ENCODE peak calls at places on chromosomes 5 and 9, in five cellular contexts. M, F, Y, S and R are unnamed samples. For H3K36me3, the result is how much of the 10 kb centered on the place peaks cover.

GRCh38 chr5:36756848-36757247 is 119.7 kb upstream of the NIPBL start:
- DNase-seq in Y (no peak), S (no peak), M (no peak), F (no peak), R (no peak)

GRCh38 chr5:14665110-14665822 is 748 bp downstream of the OTULIN start:
- DNase-seq in M (peak), F (no peak), Y (peak), S (no peak), R (peak)

GRCh38 chr9:84894859-84895258 is 225.3 kb downstream of the NTRK2 start:
- DNase-seq in S (no peak), M (no peak), F (no peak), Y (no peak), R (no peak)

GRCh38 chr5:62477801-62478200 is 65.2 kb downstream of the IPO11 start:
- DNase-seq in F (peak), M (no peak), S (no peak), Y (no peak), R (peak)

GRCh38 chr9:2876726-2877125 is 32.8 kb upstream of the PUM3 start:
- DNase-seq in S (no peak), F (no peak), Y (no peak), M (no peak), R (no peak)

GRCh38 chr5:152560508-152561137 is 155.5 kb upstream of the NMUR2 start:
- DNase-seq in Y (peak), S (peak), M (peak), F (peak), R (peak)

GRCh38 chr5:175335691-175336090 is 108.3 kb downstream of the DRD1 start:
- DNase-seq in S (no peak), F (no peak), Y (no peak), M (no peak), R (no peak)

GRCh38 chr5:14064841-14065240 is 78.3 kb upstream of the TRIO start:
- DNase-seq in M (no peak), Y (no peak), F (peak), S (no peak), R (no peak)

GRCh38 chr5:78984020-78984610 is 995 bp downstream of the ARSB start:
- DNase-seq in M (peak), S (no peak), Y (peak), F (peak), R (no peak)

GRCh38 chr5:136020383-136021015 is 8.3 kb upstream of the TGFBI start:
- DNase-seq in F (peak), M (no peak), S (no peak), Y (peak), R (peak)

GRCh38 chr5:125199968-125200841 is 453.8 kb upstream of the ZNF608 start:
- DNase-seq in Y (peak), F (no peak), M (no peak), S (no peak), R (peak)

GRCh38 chr5:132050136-132050535 is 10.3 kb upstream of the IL3 start:
- DNase-seq in F (no peak), Y (peak), S (peak), M (no peak), R (no peak)

GRCh38 chr5:180121799-180122198 is 50.2 kb upstream of the RNF130 start:
- DNase-seq in F (no peak), Y (no peak), M (no peak), S (no peak), R (no peak)

GRCh38 chr9:91421987-91422765 is 1.5 kb downstream of the NFIL3 start:
- DNase-seq in F (peak), M (peak), S (no peak), Y (peak), R (peak)

GRCh38 chr5:123511648-123512605 is at the start of gene CSNK1G3:
- DNase-seq in Y (peak), M (peak), F (peak), S (peak), R (peak)
- H3K14ac ChIP-seq in Y (peak), M (peak), F (peak), S (peak), R (peak)

DNA sequence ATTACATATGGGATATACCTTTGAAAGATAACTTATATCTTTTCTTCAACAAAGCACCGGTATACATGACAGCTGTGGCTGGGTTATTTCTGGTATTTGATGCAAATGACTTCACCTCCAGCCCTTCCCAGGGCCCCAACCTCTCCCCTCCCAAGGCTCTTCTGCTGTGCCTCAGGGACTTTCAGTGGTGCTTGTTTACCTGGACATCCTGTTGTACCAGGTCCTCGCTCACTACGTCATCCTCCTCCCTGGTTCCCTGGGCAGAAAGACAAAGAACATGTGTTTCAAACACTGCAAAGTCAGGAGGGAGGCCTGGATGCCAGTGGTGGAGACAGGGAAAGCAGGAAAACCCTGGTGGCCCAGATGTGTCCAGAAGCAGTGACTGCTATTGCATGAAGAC is 23.4 kb downstream of the ANXA6 start:
- DNase-seq in Y (peak), F (no peak), M (no peak), S (no peak), R (no peak)
- H3K36me3 ChIP-seq in Y (half or more), F (half or more), M (under half), S (under half), R (half or more)

DNA sequence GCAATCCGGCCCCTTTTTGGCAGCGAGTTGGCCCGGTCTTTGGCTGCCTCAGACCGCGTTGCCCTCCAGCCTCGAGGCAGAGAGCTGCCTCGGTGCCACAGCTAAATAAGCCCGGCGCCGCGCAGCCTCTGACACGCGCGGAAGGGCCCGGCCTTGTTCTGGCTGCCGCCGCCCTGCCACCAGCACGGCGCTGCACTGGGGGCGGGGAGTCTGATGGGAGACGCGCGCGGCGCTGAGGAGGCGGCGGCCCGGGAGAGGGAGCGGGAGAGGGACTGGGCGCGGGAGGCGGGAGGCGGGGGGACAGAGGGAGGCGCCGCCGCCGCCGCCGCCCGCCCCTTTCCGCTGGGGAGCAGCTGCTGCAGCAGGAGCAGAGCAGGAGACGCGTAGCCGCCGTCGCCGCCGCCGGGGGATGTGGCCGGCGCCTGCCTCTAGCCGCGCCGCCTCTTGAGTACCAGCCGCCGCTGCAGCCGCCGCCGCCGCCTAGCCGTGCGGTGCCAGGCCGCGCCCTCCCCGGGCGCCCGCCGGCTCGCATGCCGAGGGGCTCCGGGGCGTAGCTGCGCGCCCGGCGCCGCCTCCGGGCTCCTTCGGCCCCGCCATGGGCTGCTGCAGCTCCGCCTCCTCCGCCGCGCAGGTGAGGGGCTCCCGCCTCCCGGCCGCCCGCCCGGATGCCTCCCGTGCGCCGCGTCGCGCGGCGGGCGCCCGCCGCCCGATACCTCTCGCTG is at the start of gene SLC44A1:
- DNase-seq in F (peak), S (peak), M (peak), Y (peak), R (peak)
- H3K14ac ChIP-seq in F (peak), S (no peak), M (no peak), Y (peak), R (peak)

GRCh38 chr9:109047259-109047658 is 34.0 kb upstream of the CTNNAL1 start:
- DNase-seq in Y (no peak), F (no peak), M (no peak), S (no peak), R (no peak)
- H3K36me3 ChIP-seq in Y (under half), F (under half), M (under half), S (under half), R (half or more)

GRCh38 chr5:178107889-178108288 is 5.4 kb upstream of the N4BP3 start:
- DNase-seq in Y (no peak), F (no peak), M (no peak), S (no peak), R (no peak)
- H3K14ac ChIP-seq in Y (no peak), F (no peak), M (peak), S (no peak), R (no peak)

GRCh38 chr9:132391446-132391845 is 15.2 kb downstream of the TTF1 start:
- DNase-seq in Y (no peak), M (no peak), S (no peak), F (no peak), R (no peak)
- H3K36me3 ChIP-seq in Y (half or more), M (half or more), S (half or more), F (half or more), R (half or more)